ENCODE peak calls at places on chromosomes 4 and X, in eight cellular contexts. G is GM23248; M is WTC11; D is stimulated activated CD4-positive, alpha-beta T cell treated with anti-CD3 and anti-CD28 coated beads, Interleukin-4, amount 100 ng/mL, for 1 hour; W is activated CD4-positive, CD25-positive, alpha-beta regulatory T cell treated with anti-CD3 and anti-CD28 coated beads, Interleukin-2, amount 50 U/mL, for 16 hours; P is NCI-H748 treated with DMSO at 0.1 percent for 48 hours; I is mesothelial cell of epicardium; E is astrocyte of the cerebellum. R is an unnamed sample.

GRCh38 chrX:43664258-43664657 is 8.2 kb downstream of the MAOA start:
- DNase-seq in G (no peak), M (no peak), D (no peak), W (no peak), P (no peak), I (no peak), E (no peak), R (no peak)

GRCh38 chr4:83212041-83212851 is 72.4 kb downstream of the COQ2 start:
- DNase-seq in G (no peak), M (no peak), D (peak), W (peak), P (no peak), I (no peak), E (no peak), R (no peak)

GRCh38 chrX:150530821-150531220 is 37.6 kb upstream of the MTM1 start:
- DNase-seq in G (no peak), M (no peak), D (no peak), W (no peak), P (no peak), I (no peak), E (no peak), R (no peak)

GRCh38 chr4:82885410-82885809 is 5.5 kb downstream of the SEC31A start:
- DNase-seq in G (peak), M (no peak), D (no peak), W (no peak), P (no peak), I (no peak), E (no peak), R (no peak)

GRCh38 chr4:10396181-10396580 is 61.0 kb downstream of the ZNF518B start:
- DNase-seq in G (no peak), M (no peak), D (no peak), W (no peak), P (no peak), I (no peak), E (no peak), R (no peak)

GRCh38 chr4:169627307-169627706 is 6.9 kb downstream of the CLCN3 start:
- DNase-seq in G (no peak), M (no peak), D (no peak), W (no peak), P (no peak), I (no peak), E (no peak), R (no peak)

GRCh38 chr4:25949166-25949748 is 35.2 kb downstream of the SMIM20 start:
- DNase-seq in G (no peak), M (peak), D (no peak), W (no peak), P (peak), I (no peak), E (no peak), R (no peak)

GRCh38 chr4:10593130-10593529 is 91.4 kb downstream of the CLNK start:
- DNase-seq in G (no peak), M (peak), D (no peak), W (no peak), P (no peak), I (no peak), E (no peak), R (no peak)

GRCh38 chr4:98565646-98566403 is 92.6 kb downstream of the TSPAN5 start:
- DNase-seq in G (no peak), M (no peak), D (no peak), W (no peak), P (no peak), I (no peak), E (no peak), R (no peak)

GRCh38 chrX:70336767-70337166 is 46.9 kb downstream of the KIF4A start:
- DNase-seq in G (no peak), M (no peak), D (no peak), W (no peak), P (no peak), I (no peak), E (no peak), R (no peak)

GRCh38 chrX:21656587-21657317 is 1.4 kb downstream of the KLHL34 start:
- DNase-seq in G (no peak), M (no peak), D (no peak), W (no peak), P (no peak), I (no peak), E (no peak), R (no peak)

GRCh38 chr4:170088686-170089085 is 1.1 kb downstream of the AADAT start:
- DNase-seq in G (no peak), M (no peak), D (no peak), W (no peak), P (no peak), I (no peak), E (no peak), R (no peak)

GRCh38 chr4:48686369-48686768 is 93.7 kb downstream of the FRYL start:
- DNase-seq in G (no peak), M (no peak), D (no peak), W (no peak), P (no peak), I (no peak), E (no peak), R (no peak)

GRCh38 chrX:71144651-71145050 is at the start of gene NLGN3:
- DNase-seq in G (peak), M (peak), D (no peak), W (no peak), P (no peak), I (no peak), E (no peak), R (no peak)

GRCh38 chr4:146333187-146333894 is 119.0 kb downstream of the REELD1 start:
- DNase-seq in G (peak), M (no peak), D (no peak), W (no peak), P (no peak), I (no peak), E (peak), R (peak)

GRCh38 chrX:140092121-140092520 is 126.8 kb upstream of the CXorf66 start:
- DNase-seq in G (no peak), M (peak), D (no peak), W (no peak), P (no peak), I (no peak), E (no peak), R (no peak)

GRCh38 chr4:54683616-54684346 is 26.0 kb downstream of the KIT start:
- DNase-seq in G (peak), M (peak), D (peak), W (no peak), P (no peak), I (no peak), E (no peak), R (no peak)

GRCh38 chr4:134691915-134692314 is 490.3 kb upstream of the PABPC4L start:
- DNase-seq in G (no peak), M (no peak), D (no peak), W (no peak), P (no peak), I (no peak), E (no peak), R (peak)

GRCh38 chrX:53479295-53479694 is 45.1 kb upstream of the HSD17B10 start:
- DNase-seq in G (no peak), M (no peak), D (no peak), W (no peak), P (no peak), I (no peak), E (no peak), R (no peak)

GRCh38 chrX:131477498-131477897 is 66.4 kb upstream of the OR13H1 start:
- DNase-seq in G (no peak), M (peak), D (no peak), W (no peak), P (peak), I (no peak), E (no peak), R (no peak)

GRCh38 chr4:137650051-137650450 is 117.8 kb upstream of the PCDH18 start:
- DNase-seq in G (no peak), M (no peak), D (no peak), W (no peak), P (no peak), I (no peak), E (no peak), R (no peak)

GRCh38 chr4:151717271-151717670 is 43.5 kb downstream of the GATB start:
- DNase-seq in G (no peak), M (no peak), D (no peak), W (no peak), P (no peak), I (no peak), E (no peak), R (no peak)